ENCODE peak calls at places on chromosomes 4 and X, in seven cellular contexts. X is left ventricle myocardium inferior; B is uterus; Y is brain microvascular endothelial cell; I is cardiac muscle cell; M is colonic mucosa; H is CD4-positive, CD25-positive, alpha-beta regulatory T cell. J is an unnamed sample.

GRCh38 chrX:50798782-50799181 is 15.2 kb downstream of the SHROOM4 start:
- DNase-seq in H (no peak), M (no peak), B (no peak), X (no peak), I (no peak), Y (no peak), J (no peak)

GRCh38 chrX:132292753-132293152 is 73.5 kb upstream of the RAP2C start:
- DNase-seq in Y (peak; percentile 28), M (peak; percentile 24), B (peak; percentile 19), H (peak; percentile 55), X (no peak), I (peak; percentile 73), J (peak; percentile 54)

GRCh38 chr4:54819044-54819443 is 161.3 kb downstream of the KIT start:
- DNase-seq in H (no peak), X (no peak), M (no peak), B (no peak), Y (no peak), I (no peak), J (no peak)

GRCh38 chr4:123081971-123082370 is 159.6 kb upstream of the NUDT6 start:
- DNase-seq in X (no peak), H (no peak), B (no peak), M (no peak), Y (no peak), I (no peak), J (no peak)

GRCh38 chr4:25878676-25879075 is 15.9 kb upstream of the SEL1L3 start:
- DNase-seq in X (no peak), I (no peak), M (no peak), Y (no peak), B (no peak), H (no peak), J (no peak)

GRCh38 chr4:30537462-30537861 is 182.7 kb upstream of the PCDH7 start:
- DNase-seq in M (peak; percentile 41), B (no peak), I (no peak), X (no peak), H (no peak), Y (peak; percentile 42), J (no peak)

GRCh38 chr4:187302456-187302855 is 578.8 kb upstream of the FAT1 start:
- DNase-seq in Y (no peak), I (no peak), X (no peak), B (no peak), H (no peak), M (no peak), J (no peak)

GRCh38 chrX:105706041-105706440 is 116.3 kb upstream of the NRK start:
- DNase-seq in H (no peak), Y (no peak), B (no peak), X (no peak), I (no peak), M (no peak), J (no peak)

GRCh38 chr4:16196482-16197393 is 29.5 kb downstream of the TAPT1 start:
- DNase-seq in H (no peak), M (peak; percentile 54), X (no peak), Y (peak; percentile 63), I (peak; percentile 62), B (no peak), J (no peak)

GRCh38 chr4:183155450-183156184 is 56.6 kb downstream of the WWC2 start:
- DNase-seq in M (no peak), H (no peak), Y (no peak), B (no peak), X (no peak), I (no peak), J (no peak)

GRCh38 chr4:5747746-5748365 is 36.9 kb downstream of the EVC start:
- DNase-seq in H (no peak), I (no peak), Y (peak; percentile 98), M (no peak), B (peak; percentile 48), X (no peak), J (no peak)
- H3K36me3 ChIP-seq in H (no peaks in the 10 kb centered on the region), I (peaks cover 20% of the 10 kb centered on the region), Y (peaks cover 40% of the 10 kb centered on the region), M (no peaks in the 10 kb centered on the region), B (no peaks in the 10 kb centered on the region), X (peaks cover 23% of the 10 kb centered on the region), J (no peaks in the 10 kb centered on the region)

DNA sequence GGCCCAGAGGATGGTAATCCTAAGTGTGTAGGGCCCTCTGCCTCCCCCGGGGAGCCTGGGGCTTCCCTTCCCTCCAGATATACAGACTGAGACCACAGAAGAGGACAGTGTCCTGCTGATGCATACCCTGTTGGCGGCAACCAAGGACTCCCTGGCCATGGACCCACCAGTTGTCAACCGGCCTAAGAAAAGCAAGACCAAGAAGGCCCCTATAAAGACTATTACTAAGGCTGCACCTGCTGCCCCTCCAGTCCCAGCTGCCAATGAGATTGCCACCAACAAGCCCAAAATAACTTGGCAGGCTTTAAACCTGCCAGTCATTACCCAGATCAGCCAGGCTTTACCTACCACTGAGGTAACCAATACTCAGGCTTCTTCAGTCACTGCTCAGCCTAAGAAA is 1.9 kb downstream of the TRO start:
- DNase-seq in I (no peak), H (no peak), X (no peak), Y (no peak), B (no peak), M (no peak), J (no peak)
- H3K36me3 ChIP-seq in I (peaks cover 3% of the 10 kb centered on the region), H (no peaks in the 10 kb centered on the region), X (no peaks in the 10 kb centered on the region), Y (no peaks in the 10 kb centered on the region), B (no peaks in the 10 kb centered on the region), M (no peaks in the 10 kb centered on the region), J (no peaks in the 10 kb centered on the region)

DNA sequence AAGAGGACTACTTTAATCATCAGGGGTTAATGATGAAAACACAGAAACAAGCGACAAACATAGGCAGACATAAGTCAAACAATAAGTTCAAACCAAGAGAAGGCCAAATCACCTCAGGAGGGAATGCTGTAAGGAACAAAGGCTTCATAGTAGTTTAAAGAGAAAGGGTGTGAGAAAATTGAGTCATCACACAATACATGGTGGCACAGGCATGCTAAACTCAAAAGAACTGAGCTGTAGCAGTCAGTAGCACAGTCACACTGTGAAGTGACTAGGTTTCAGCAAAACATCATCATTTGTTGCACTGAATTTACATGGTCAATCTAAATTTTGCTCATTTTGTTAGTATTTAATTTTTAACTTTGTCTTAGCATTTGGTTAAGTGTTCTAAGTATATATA is 24.2 kb downstream of the SMC1A start:
- DNase-seq in H (no peak), M (no peak), X (no peak), B (no peak), Y (no peak), I (no peak), J (no peak)
- H3K36me3 ChIP-seq in H (peaks cover 44% of the 10 kb centered on the region), M (peaks cover 17% of the 10 kb centered on the region), X (peaks cover 44% of the 10 kb centered on the region), B (no peaks in the 10 kb centered on the region), Y (peaks cover 8% of the 10 kb centered on the region), I (no peaks in the 10 kb centered on the region), J (peaks cover 22% of the 10 kb centered on the region)

DNA sequence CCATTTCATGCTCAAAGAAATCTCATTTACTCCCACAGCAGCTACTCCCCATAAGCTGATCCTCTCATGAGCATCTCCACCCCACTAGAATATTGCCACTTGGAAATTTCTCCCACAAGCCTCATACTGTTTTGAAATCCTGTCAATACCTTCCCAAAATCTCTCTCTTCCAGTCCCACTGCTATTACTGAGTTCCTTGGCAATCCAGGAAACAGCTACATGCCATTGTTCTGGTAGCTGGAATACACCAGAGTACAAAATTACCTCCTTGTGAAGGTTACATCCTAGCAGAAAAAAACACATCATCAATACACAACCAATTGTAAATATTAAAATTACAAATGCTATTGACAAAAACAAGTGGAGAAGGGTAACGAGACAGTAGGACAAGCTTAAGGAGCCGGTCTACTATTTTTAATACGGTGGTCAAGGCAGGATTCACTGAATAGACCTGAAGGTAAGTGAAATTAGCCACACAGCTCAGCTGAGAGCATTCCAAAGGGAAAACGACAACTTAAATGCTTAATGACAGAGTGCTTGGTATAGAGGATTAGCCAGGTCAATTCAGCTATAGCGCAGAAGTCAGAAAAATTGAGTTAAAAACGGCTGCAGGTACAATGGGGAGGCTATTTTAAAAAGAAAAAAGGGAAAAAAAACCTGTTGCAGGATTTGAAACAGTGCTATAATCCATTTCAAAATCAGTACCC is 6.4 kb downstream of the RPL9 start:
- DNase-seq in Y (no peak), H (no peak), I (no peak), M (no peak), B (no peak), X (no peak), J (no peak)
- H3K36me3 ChIP-seq in Y (peaks cover 66% of the 10 kb centered on the region), H (peaks cover 61% of the 10 kb centered on the region), I (peaks cover 56% of the 10 kb centered on the region), M (peaks cover 26% of the 10 kb centered on the region), B (no peaks in the 10 kb centered on the region), X (peaks cover 63% of the 10 kb centered on the region), J (peaks cover 43% of the 10 kb centered on the region)

DNA sequence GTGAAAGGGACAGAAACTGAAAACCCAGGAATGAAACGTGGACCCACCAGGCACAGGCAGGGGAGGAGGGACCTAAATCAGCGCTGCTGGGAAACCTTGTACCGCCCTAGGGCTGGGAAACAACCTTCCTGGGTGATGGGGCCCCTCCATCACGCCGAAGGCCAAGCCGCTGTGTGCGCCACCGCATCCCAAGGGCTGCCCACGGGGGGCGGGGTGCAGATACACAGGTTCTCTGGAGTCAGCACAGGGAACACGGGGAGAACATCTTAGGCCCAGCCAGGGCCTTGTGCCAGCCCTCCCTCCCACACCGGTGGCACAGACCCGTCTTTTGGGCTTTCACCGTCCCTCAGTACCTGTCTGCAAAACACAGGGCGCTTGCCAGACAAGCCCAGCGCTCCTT is 13.0 kb downstream of the UVSSA start:
- DNase-seq in Y (no peak), I (no peak), M (no peak), B (no peak), X (no peak), H (no peak), J (no peak)
- H3K36me3 ChIP-seq in Y (peaks cover 6% of the 10 kb centered on the region), I (no peaks in the 10 kb centered on the region), M (no peaks in the 10 kb centered on the region), B (no peaks in the 10 kb centered on the region), X (peaks cover 17% of the 10 kb centered on the region), H (peaks cover 8% of the 10 kb centered on the region), J (peaks cover 5% of the 10 kb centered on the region)

J was measured in CD8-positive, alpha-beta T cell.